ENCODE peak calls at places on chromosomes 3 and 15, in seven cellular contexts. F is stimulated activated CD4-positive, alpha-beta T cell treated with anti-CD3 and anti-CD28 coated beads, TNF-alpha, amount 100 ng/mL, for 4 hours; R is M059J; A is NCI-H748 treated with DMSO at 0.1 percent for 48 hours; Q is smooth muscle cell of the brain vasculature; G is hypothalamus; J is renal cortical epithelial cell. Y is an unnamed sample.

GRCh38 chr3:188819939-188820338 is 351.8 kb upstream of the TPRG1 start:
- DNase-seq in A (no peak), J (peak), F (no peak), R (no peak), G (no peak), Q (no peak), Y (no peak)

GRCh38 chr15:99441871-99442267 is 123.9 kb upstream of the MEF2A start:
- DNase-seq in Q (no peak), A (no peak), J (peak), G (no peak), R (no peak), F (no peak), Y (no peak)

GRCh38 chr3:9825461-9826040 is 15.5 kb downstream of the TTLL3 start:
- DNase-seq in A (no peak), J (no peak), G (no peak), F (no peak), R (no peak), Q (no peak), Y (no peak)

GRCh38 chr3:193791041-193792032 is 198.3 kb downstream of the OPA1 start:
- DNase-seq in G (no peak), J (peak), R (no peak), F (no peak), A (peak), Q (no peak), Y (no peak)

GRCh38 chr15:35327789-35328188 is 218.2 kb downstream of the DPH6 start:
- DNase-seq in R (no peak), G (no peak), F (no peak), J (no peak), A (no peak), Q (no peak), Y (no peak)

GRCh38 chr3:164641071-164641470 is 437.2 kb downstream of the SI start:
- DNase-seq in A (no peak), F (no peak), J (no peak), G (no peak), Q (no peak), R (peak), Y (peak)

GRCh38 chr15:40150163-40150925 is 10.5 kb upstream of the BUB1B start:
- DNase-seq in A (peak), J (peak), F (no peak), Q (peak), G (no peak), R (peak), Y (peak)

GRCh38 chr15:58299311-58299850 is 132.4 kb upstream of the LIPC start:
- DNase-seq in Q (peak), J (peak), A (no peak), F (no peak), G (no peak), R (peak), Y (peak)

GRCh38 chr3:126959921-126960603 is 22.9 kb upstream of the PLXNA1 start:
- DNase-seq in G (no peak), J (peak), F (no peak), R (peak), A (no peak), Q (peak), Y (peak)

GRCh38 chr3:161879470-161879869 is 382.9 kb downstream of the OTOL1 start:
- DNase-seq in Q (no peak), F (no peak), J (no peak), R (peak), A (no peak), G (no peak), Y (peak)

GRCh38 chr15:73751481-73751880 is 1.7 kb downstream of the INSYN1 start:
- DNase-seq in R (no peak), G (no peak), A (no peak), Q (no peak), J (no peak), F (no peak), Y (peak)

GRCh38 chr3:153087595-153088566 is 74.1 kb upstream of the RAP2B start:
- DNase-seq in F (no peak), J (no peak), A (no peak), R (peak), Q (no peak), G (no peak), Y (peak)

GRCh38 chr3:3802021-3802420 is 2.8 kb downstream of the LRRN1 start:
- DNase-seq in R (no peak), J (no peak), A (no peak), F (no peak), G (no peak), Q (no peak), Y (peak)

GRCh38 chr15:82530606-82531379 is 9.5 kb downstream of the RPS17 start:
- DNase-seq in G (no peak), R (peak), Q (no peak), J (peak), A (no peak), F (peak), Y (peak)

GRCh38 chr3:63387568-63387967 is 109.5 kb downstream of the SYNPR start:
- DNase-seq in J (peak), Q (no peak), G (no peak), R (peak), A (no peak), F (no peak), Y (peak)

GRCh38 chr15:39767921-39768320 is 14.7 kb downstream of the FSIP1 start:
- DNase-seq in F (no peak), R (no peak), J (no peak), G (no peak), Q (no peak), A (no peak), Y (no peak)

GRCh38 chr15:39110746-39111145 is 470.1 kb upstream of the THBS1 start:
- DNase-seq in A (no peak), F (no peak), Q (no peak), R (peak), G (no peak), J (no peak), Y (no peak)

GRCh38 chr3:69791919-69792399 is 52.7 kb downstream of the MITF start:
- DNase-seq in J (peak), G (no peak), A (no peak), F (no peak), R (peak), Q (no peak), Y (peak)

GRCh38 chr3:136380530-136380929 is 130.4 kb downstream of the PCCB start:
- DNase-seq in Q (no peak), R (peak), J (no peak), F (no peak), G (no peak), A (no peak), Y (no peak)

GRCh38 chr3:49611291-49611690 is 57.0 kb downstream of the BSN start:
- DNase-seq in R (no peak), F (no peak), A (no peak), J (no peak), G (no peak), Q (no peak), Y (no peak)

GRCh38 chr3:90069748-90070147 is 962.3 kb downstream of the EPHA3 start:
- DNase-seq in F (no peak), Q (no peak), G (no peak), A (no peak), J (no peak), R (no peak), Y (peak)

GRCh38 chr3:4950948-4951347 is 28.3 kb upstream of the BHLHE40 start:
- DNase-seq in F (no peak), Q (no peak), G (no peak), R (no peak), A (peak), J (no peak), Y (no peak)

GRCh38 chr3:186476044-186476468 is 68.1 kb downstream of the CRYGS start:
- DNase-seq in G (peak), R (no peak), Q (no peak), F (no peak), A (no peak), J (no peak), Y (peak)

GRCh38 chr15:85706779-85707518 is 87.8 kb downstream of the KLHL25 start:
- DNase-seq in F (no peak), Q (no peak), A (no peak), J (no peak), R (no peak), G (no peak), Y (peak)

GRCh38 chr3:106617276-106617675 is 748.5 kb upstream of the CBLB start:
- DNase-seq in F (no peak), R (no peak), J (no peak), Q (no peak), G (no peak), A (no peak), Y (no peak)

GRCh38 chr3:148584438-148584837 is 113.3 kb upstream of the AGTR1 start:
- DNase-seq in Q (no peak), G (no peak), A (no peak), J (no peak), R (no peak), F (no peak), Y (no peak)

GRCh38 chr15:34808016-34808415 is 12.7 kb upstream of the ACTC1 start:
- DNase-seq in A (no peak), J (no peak), R (peak), Q (no peak), G (no peak), F (no peak), Y (no peak)

GRCh38 chr3:158560979-158561378 is 10.0 kb upstream of the MLF1 start:
- DNase-seq in A (no peak), Q (no peak), F (no peak), G (no peak), R (peak), J (no peak), Y (no peak)

GRCh38 chr3:191066669-191067068 is 132.4 kb upstream of the OSTN start:
- DNase-seq in A (no peak), R (peak), F (no peak), G (no peak), J (peak), Q (no peak), Y (peak)

GRCh38 chr15:58513681-58514336 is 82.0 kb downstream of the LIPC start:
- DNase-seq in A (no peak), Q (no peak), J (no peak), G (no peak), F (no peak), R (no peak), Y (no peak)

GRCh38 chr3:58617338-58617761 is 40.2 kb upstream of the FAM107A start:
- DNase-seq in Q (peak), G (no peak), A (no peak), J (no peak), F (no peak), R (no peak), Y (no peak)